ENCODE peak calls at places on chromosomes 6 and 20, in seven cellular contexts. U is stimulated activated CD8-positive, alpha-beta memory T cell treated with anti-CD3 and anti-CD28 coated beads, Interleukin-7, amount 100 ng/mL, for 1 hour; Z is activated T-cell treated with anti-CD3 and anti-CD28 coated beads for 1 hour; P is activated T-helper 9 cell treated with anti-CD3 and anti-CD28 coated beads, Interleukin-2, amount 50 U/mL, for 16 hours; I is AG04450; H is heart left ventricle; T is SJSA1. S is an unnamed sample.

GRCh38 chr6:149923327-149923986 is 536 bp upstream of the RAET1G start:
- DNase-seq in H (no peak), I (no peak), P (no peak), T (no peak), U (no peak), Z (no peak), S (no peak)

GRCh38 chr6:19536838-19537237 is 300.3 kb upstream of the ID4 start:
- DNase-seq in P (no peak), T (no peak), U (no peak), I (no peak), Z (no peak), H (no peak), S (no peak)

GRCh38 chr6:14695579-14695978 is 550.3 kb upstream of the JARID2 start:
- DNase-seq in Z (no peak), H (no peak), T (no peak), P (no peak), U (no peak), I (no peak), S (no peak)

GRCh38 chr6:139028242-139028657 is 295 bp upstream of the ABRACL start:
- DNase-seq in H (no peak), T (no peak), Z (no peak), I (no peak), P (no peak), U (no peak), S (no peak)

GRCh38 chr20:38204936-38205435 is 39.9 kb upstream of the TGM2 start:
- DNase-seq in I (no peak), Z (no peak), H (no peak), P (no peak), T (no peak), U (no peak), S (no peak)

GRCh38 chr6:105646391-105646867 is 243.5 kb upstream of the PREP start:
- DNase-seq in I (no peak), U (no peak), H (no peak), P (no peak), T (no peak), Z (no peak), S (peak; percentile 100)

GRCh38 chr6:94751641-94752329 is 825.5 kb upstream of the MANEA start:
- DNase-seq in Z (no peak), T (no peak), U (no peak), H (no peak), P (no peak), I (no peak), S (no peak)

GRCh38 chr6:20953019-20953418 is 418.8 kb downstream of the CDKAL1 start:
- DNase-seq in T (no peak), P (no peak), U (no peak), Z (no peak), H (no peak), I (no peak), S (no peak)

GRCh38 chr20:18754030-18754659 is 59.4 kb upstream of the SCP2D1 start:
- DNase-seq in H (no peak), U (no peak), T (no peak), Z (no peak), I (no peak), P (no peak), S (peak; percentile 31)

GRCh38 chr6:135983720-135984343 is 132.3 kb downstream of the PDE7B start:
- DNase-seq in H (no peak), T (no peak), I (no peak), P (no peak), U (no peak), Z (no peak), S (no peak)

GRCh38 chr20:44810391-44811149 is at the start of gene RIMS4:
- DNase-seq in P (no peak), I (no peak), Z (no peak), H (no peak), T (no peak), U (no peak), S (peak; percentile 24)

GRCh38 chr20:52619101-52619500 is 353.1 kb upstream of the TSHZ2 start:
- DNase-seq in H (no peak), P (no peak), U (no peak), Z (no peak), I (no peak), T (no peak), S (no peak)